ENCODE peak calls at places on chromosomes 11 and 22, in four cellular contexts. L is GM12878, Z is GM12891, T is K562. V is an unnamed sample.

GRCh38 chr22:32030508-32031247 is 12.4 kb upstream of the SLC5A1 start:
- DNase-seq in L (no peak), Z (no peak), T (no peak), V (no peak)

GRCh38 chr11:66112041-66112491 is 42.0 kb downstream of the PACS1 start:
- DNase-seq in Z (no peak), L (no peak), T (no peak), V (no peak)

GRCh38 chr11:78645226-78646202 is 70.8 kb upstream of the NARS2 start:
- DNase-seq in Z (peak; percentile 43), T (peak; percentile 78), L (peak; percentile 35), V (peak; percentile 62)

GRCh38 chr11:73151371-73151870 is 9.3 kb upstream of the FCHSD2 start:
- DNase-seq in Z (no peak), T (no peak), L (no peak), V (no peak)

GRCh38 chr22:46031066-46031465 is 54.1 kb upstream of the WNT7B start:
- DNase-seq in L (no peak), T (no peak), Z (no peak), V (no peak)

GRCh38 chr11:75524576-75525432 is 937 bp downstream of the GDPD5 start:
- DNase-seq in L (no peak), T (peak; percentile 57), Z (no peak), V (peak; percentile 17)

GRCh38 chr22:45204751-45205623 is 35.7 kb downstream of the KIAA0930 start:
- DNase-seq in Z (no peak), T (no peak), L (no peak), V (no peak)

GRCh38 chr11:64870893-64871849 is 7.2 kb downstream of the EHD1 start:
- DNase-seq in T (no peak), L (no peak), Z (no peak), V (no peak)

GRCh38 chr11:117908261-117908895 is 20.8 kb downstream of the TMPRSS13 start:
- DNase-seq in L (no peak), T (no peak), Z (no peak), V (no peak)

GRCh38 chr11:122306776-122307479 is 190.9 kb upstream of the BLID start:
- DNase-seq in L (no peak), T (no peak), Z (no peak), V (no peak)

GRCh38 chr11:27468209-27468608 is 4.4 kb downstream of the LGR4 start:
- DNase-seq in T (no peak), L (no peak), Z (no peak), V (no peak)

GRCh38 chr11:85965202-85965601 is 103.7 kb downstream of the PICALM start:
- DNase-seq in Z (no peak), T (no peak), L (no peak), V (no peak)

GRCh38 chr11:76626921-76627391 is 43.6 kb downstream of the LRRC32 start:
- DNase-seq in Z (peak; percentile 41), L (peak; percentile 88), T (no peak), V (peak; percentile 68)

GRCh38 chr11:36953986-36954385 is 355.9 kb upstream of the RAG2 start:
- DNase-seq in Z (no peak), T (no peak), L (no peak), V (no peak)

GRCh38 chr11:80937831-80938230 is 1497.0 kb upstream of the TENM4 start:
- DNase-seq in Z (no peak), T (no peak), L (no peak), V (no peak)

GRCh38 chr11:110078923-110079544 is 14.2 kb upstream of the ZC3H12C start:
- DNase-seq in T (no peak), Z (no peak), L (no peak), V (no peak)

GRCh38 chr22:39238561-39238960 is 6.2 kb downstream of the PDGFB start:
- DNase-seq in Z (no peak), L (no peak), T (no peak), V (no peak)

DNA sequence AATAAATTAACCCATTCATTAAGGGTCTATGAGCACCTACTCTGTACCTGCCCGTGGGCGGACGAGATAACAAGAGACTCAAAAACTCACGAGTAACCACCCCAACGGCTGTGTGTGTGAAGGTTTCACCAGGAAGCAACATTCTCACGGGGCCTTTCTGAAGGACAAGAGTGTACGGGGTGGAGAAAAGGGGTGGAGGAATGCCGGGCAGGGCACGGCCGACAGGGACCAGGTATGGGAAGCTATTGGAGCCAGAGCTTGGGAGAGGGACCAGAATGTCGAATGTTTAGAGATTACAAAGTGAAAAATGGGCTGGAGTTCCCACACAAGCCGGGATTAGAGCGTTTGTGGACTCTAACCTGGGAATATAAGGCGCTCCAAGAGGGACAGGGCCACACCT is 1.6 kb downstream of the KMT5B start:
- DNase-seq in Z (no peak), T (no peak), L (no peak), V (no peak)
- TF ChIP-seq SPI1 in Z (no peak), T (no peak), L (no peak), V (no peak)

GRCh38 chr11:5369793-5370192 is 13.8 kb upstream of the OR51M1 start:
- DNase-seq in T (no peak), Z (no peak), L (no peak), V (no peak)

GRCh38 chr11:5364214-5364613 is 12.9 kb downstream of the OR51B6 start:
- DNase-seq in L (no peak), T (no peak), Z (no peak), V (no peak)

GRCh38 chr11:5368502-5369043 is 15.0 kb upstream of the OR51M1 start:
- DNase-seq in Z (no peak), T (no peak), L (no peak), V (no peak)

GRCh38 chr11:5366856-5367255 is 15.5 kb downstream of the OR51B6 start:
- DNase-seq in Z (no peak), T (no peak), L (no peak), V (no peak)

DNA sequence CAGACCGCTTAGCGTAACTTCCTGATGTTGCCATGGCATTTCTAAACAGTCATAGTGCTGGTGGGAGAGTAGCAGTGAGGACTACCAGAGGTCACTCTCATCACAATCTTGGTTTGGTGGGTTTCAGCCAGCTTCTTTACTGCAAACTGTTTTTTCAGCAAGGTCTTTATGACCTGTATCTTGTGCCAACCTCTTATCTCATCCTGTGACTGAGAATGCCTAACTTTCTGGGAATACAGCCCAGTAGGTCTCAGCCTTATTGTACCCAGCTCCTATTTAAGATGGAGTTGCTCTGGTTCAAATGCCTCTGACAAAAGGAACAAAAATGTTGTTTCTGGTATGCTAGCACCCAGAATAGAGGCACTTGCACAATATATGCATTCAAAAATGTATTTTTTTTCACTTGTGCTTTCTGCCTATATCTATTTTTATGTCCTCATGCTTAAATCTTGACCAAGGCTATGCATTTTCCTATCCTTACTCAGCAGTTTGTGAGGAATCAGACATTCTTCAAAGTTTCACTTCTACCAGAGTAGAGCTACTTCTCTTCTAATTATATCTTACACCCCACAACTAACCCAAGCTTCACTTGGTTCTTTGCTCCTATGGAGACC is 16.0 kb upstream of the OR51M1 start:
- DNase-seq in T (no peak), Z (no peak), L (no peak), V (no peak)
- TF ChIP-seq SPI1 in T (no peak), Z (no peak), L (no peak), V (no peak)

DNA sequence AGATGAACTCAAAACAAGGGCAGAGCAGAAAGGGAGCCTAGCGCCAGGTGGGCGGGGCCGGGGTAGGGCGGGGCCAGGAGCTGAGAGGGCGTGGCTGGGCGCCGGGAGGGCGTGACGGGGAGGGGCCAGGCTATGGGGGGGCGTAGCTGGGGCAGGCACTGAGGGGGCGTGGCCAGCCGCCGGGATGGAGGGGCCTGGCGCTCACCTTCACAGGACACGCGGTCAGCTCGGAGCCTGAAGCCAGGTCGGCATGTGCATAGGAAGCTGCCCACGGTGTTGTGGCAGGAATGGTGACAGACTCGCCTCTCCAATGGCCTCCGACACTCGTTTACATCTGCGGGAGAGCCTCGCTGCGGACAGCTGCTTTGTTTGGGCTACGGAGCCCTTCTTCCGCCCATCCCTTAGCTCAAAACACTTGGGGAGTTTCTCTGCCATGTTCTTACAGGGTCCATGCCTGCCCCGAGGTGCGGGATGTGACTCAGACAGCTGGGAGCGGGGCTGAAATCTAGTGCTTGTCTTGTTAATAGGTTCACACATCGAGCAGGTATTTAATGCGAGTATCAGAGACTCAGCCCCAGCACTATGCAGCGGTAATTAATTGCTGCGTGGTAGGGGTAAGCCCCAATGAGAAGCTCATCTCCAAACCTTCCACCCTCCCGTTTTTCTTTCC is 13.4 kb downstream of the VWCE start:
- DNase-seq in Z (peak; percentile 63), L (no peak), T (peak; percentile 99), V (no peak)
- TF ChIP-seq SPI1 in Z (no peak), L (no peak), T (no peak), V (no peak)

GRCh38 chr22:26547426-26547825 is 35.2 kb upstream of the TFIP11 start:
- DNase-seq in Z (no peak), T (no peak), L (no peak), V (no peak)
- TF ChIP-seq SPI1 in Z (no peak), T (no peak), L (no peak), V (no peak)

GRCh38 chr11:15937601-15938361 is 418.6 kb downstream of the SOX6 start:
- DNase-seq in T (no peak), L (no peak), Z (no peak), V (no peak)
- TF ChIP-seq SPI1 in T (no peak), L (no peak), Z (no peak), V (no peak)

DNA sequence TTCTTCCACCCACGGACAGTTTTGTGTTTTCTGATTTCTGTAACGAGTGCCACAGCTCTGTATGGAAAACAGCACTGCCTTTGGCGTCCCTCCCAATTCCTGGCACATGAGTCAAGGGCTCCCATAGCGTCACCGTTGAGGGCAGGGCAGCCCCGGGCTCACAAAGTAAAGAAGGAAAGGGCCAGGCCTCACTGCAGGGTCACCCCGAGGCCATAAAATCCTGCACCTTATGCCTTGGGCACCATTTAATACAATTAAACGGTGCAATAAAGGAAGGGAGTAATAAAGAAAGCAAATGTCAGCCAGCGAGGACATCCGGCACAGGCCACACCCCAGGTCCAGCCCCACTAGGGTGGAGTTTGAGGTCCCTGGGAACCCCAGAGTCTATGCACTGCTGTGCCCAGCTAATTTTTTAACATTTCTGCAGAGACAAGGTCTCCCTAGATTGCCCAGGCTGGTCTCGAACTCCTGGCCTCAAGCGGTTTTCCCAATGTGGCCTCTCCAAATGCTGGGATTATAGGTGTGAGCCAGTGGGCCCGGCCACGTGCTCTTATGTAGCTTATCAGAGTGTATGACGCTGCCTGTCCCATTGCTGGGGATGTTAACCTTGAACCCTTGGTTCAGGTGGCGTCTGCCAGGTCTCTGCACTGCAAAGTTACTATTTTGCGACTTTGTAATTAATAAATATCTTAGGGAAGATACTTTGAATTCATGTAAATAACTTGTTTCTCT is 13.6 kb upstream of the MUC2 start:
- DNase-seq in T (no peak), Z (no peak), L (no peak), V (no peak)
- TF ChIP-seq SPI1 in T (no peak), Z (no peak), L (no peak), V (no peak)

DNA sequence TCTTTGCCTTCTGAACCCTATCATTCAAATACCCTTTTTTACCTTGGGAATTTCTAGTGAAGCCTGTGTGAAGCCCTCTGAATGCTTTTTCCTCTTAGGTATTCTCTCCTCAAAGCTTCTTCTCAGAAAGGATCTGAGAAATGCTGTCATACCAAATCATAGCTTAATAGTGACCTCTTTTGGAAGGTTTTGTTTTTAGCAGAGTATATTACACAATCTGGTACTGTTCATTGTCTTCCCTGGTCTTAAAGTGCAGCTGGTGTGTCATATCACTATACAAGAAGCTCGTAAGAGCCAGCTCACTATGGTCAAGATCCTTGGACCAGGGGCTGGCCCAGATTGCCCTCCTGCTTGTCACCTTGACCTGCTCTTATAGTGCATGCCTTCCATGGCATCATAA is 204.4 kb upstream of the ANO5 start:
- DNase-seq in L (no peak), Z (no peak), T (no peak), V (no peak)
- TF ChIP-seq SPI1 in L (no peak), Z (no peak), T (no peak), V (no peak)